ENCODE peak calls at places on chromosomes 16 and 17, in five cellular contexts. Q, V, B, R and S are unnamed samples.

GRCh38 chr17:37802712-37803416 is 58.0 kb upstream of the HNF1B start:
- DNase-seq in V (no peak), Q (no peak), R (no peak), B (peak), S (peak)

GRCh38 chr16:83433201-83433600 is 374.6 kb upstream of the HSBP1 start:
- DNase-seq in B (peak), Q (no peak), R (no peak), V (no peak), S (peak)

GRCh38 chr16:80167657-80168056 is 373.1 kb upstream of the DYNLRB2 start:
- DNase-seq in V (no peak), B (peak), R (no peak), Q (no peak), S (peak)

GRCh38 chr17:3730881-3731429 is 7.3 kb downstream of the HASPIN start:
- DNase-seq in Q (no peak), B (peak), R (no peak), V (no peak), S (no peak)

GRCh38 chr16:16030449-16030848 is 81.0 kb downstream of the ABCC1 start:
- DNase-seq in B (no peak), Q (no peak), R (no peak), V (no peak), S (no peak)

GRCh38 chr17:2157081-2157480 is 102.2 kb downstream of the HIC1 start:
- DNase-seq in B (peak), Q (no peak), V (no peak), R (no peak), S (peak)

GRCh38 chr16:70627696-70628095 is 18.7 kb upstream of the IL34 start:
- DNase-seq in Q (no peak), R (no peak), B (no peak), V (no peak), S (no peak)

GRCh38 chr16:19284207-19284606 is 1.3 kb upstream of the CLEC19A start:
- DNase-seq in B (peak), Q (no peak), R (no peak), V (no peak), S (peak)

GRCh38 chr16:58031016-58031800 is 5.7 kb downstream of the MMP15 start:
- DNase-seq in Q (no peak), V (no peak), R (no peak), B (no peak), S (no peak)

GRCh38 chr16:3950343-3951193 is 70.1 kb upstream of the CREBBP start:
- DNase-seq in V (no peak), B (no peak), Q (peak), R (peak), S (peak)

GRCh38 chr16:72963921-72964320 is 84.0 kb downstream of the ZFHX3 start:
- DNase-seq in V (no peak), B (no peak), R (no peak), Q (no peak), S (peak)

GRCh38 chr16:82082543-82083244 is 47.6 kb downstream of the HSD17B2 start:
- DNase-seq in R (no peak), Q (no peak), V (no peak), B (peak), S (peak)

GRCh38 chr16:2692948-2693651 is 10.8 kb downstream of the KCTD5 start:
- DNase-seq in Q (no peak), R (peak), B (no peak), V (no peak), S (peak)

GRCh38 chr16:769201-769769 is 8.8 kb downstream of the MSLN start:
- DNase-seq in B (no peak), V (no peak), Q (no peak), R (no peak), S (no peak)